ENCODE peak calls at places on chromosome 20, in eight cellular contexts. B is spleen, M is AG04450, C is heart left ventricle, O is aorta, N is small intestine, G is lung, V is K562. R is an unnamed sample.

GRCh38 chr20:57625978-57626377 is 5.8 kb upstream of the ZBP1 start:
- DNase-seq in B (no peak), M (no peak), C (no peak), O (no peak), N (no peak), G (no peak), V (no peak), R (no peak)

GRCh38 chr20:51206032-51206662 is 183.2 kb upstream of the KCNG1 start:
- DNase-seq in B (no peak), M (no peak), C (no peak), O (no peak), N (no peak), G (no peak), V (peak), R (peak)

GRCh38 chr20:36079486-36079885 is 75.1 kb upstream of the EPB41L1 start:
- DNase-seq in B (no peak), M (no peak), C (no peak), O (no peak), N (no peak), G (no peak), V (no peak), R (no peak)

GRCh38 chr20:46583411-46584214 is 33.2 kb upstream of the OCSTAMP start:
- DNase-seq in B (no peak), M (no peak), C (no peak), O (no peak), N (no peak), G (no peak), V (no peak), R (peak)

GRCh38 chr20:59775221-59776055 is 158.0 kb downstream of the SYCP2 start:
- DNase-seq in B (no peak), M (no peak), C (no peak), O (no peak), N (no peak), G (no peak), V (no peak), R (peak)

GRCh38 chr20:41476013-41476441 is 109.4 kb upstream of the EMILIN3 start:
- DNase-seq in B (no peak), M (peak), C (peak), O (no peak), N (peak), G (no peak), V (no peak), R (no peak)

GRCh38 chr20:50389437-50389807 is 120.8 kb upstream of the PTPN1 start:
- DNase-seq in B (no peak), M (no peak), C (peak), O (peak), N (peak), G (no peak), V (no peak), R (no peak)

GRCh38 chr20:59771506-59772372 is 161.7 kb downstream of the SYCP2 start:
- DNase-seq in B (no peak), M (no peak), C (no peak), O (no peak), N (no peak), G (no peak), V (no peak), R (no peak)

GRCh38 chr20:63085087-63085861 is 78.5 kb upstream of the BHLHE23 start:
- DNase-seq in B (peak), M (no peak), C (no peak), O (peak), N (no peak), G (no peak), V (no peak), R (peak)

GRCh38 chr20:13458860-13459451 is 179.8 kb downstream of the TASP1 start:
- DNase-seq in B (no peak), M (no peak), C (no peak), O (no peak), N (peak), G (no peak), V (peak), R (no peak)

GRCh38 chr20:19784511-19785172 is 26.6 kb downstream of the RIN2 start:
- DNase-seq in B (no peak), M (peak), C (peak), O (peak), N (peak), G (peak), V (peak), R (peak)

GRCh38 chr20:26276811-26277210 is 580.2 kb upstream of the ZNF337 start:
- DNase-seq in B (no peak), M (no peak), C (no peak), O (peak), N (no peak), G (no peak), V (no peak), R (peak)

GRCh38 chr20:62577447-62577846 is 64.9 kb upstream of the SLCO4A1 start:
- DNase-seq in B (no peak), M (no peak), C (no peak), O (no peak), N (peak), G (no peak), V (no peak), R (no peak)

GRCh38 chr20:50274570-50275430 is 84.2 kb downstream of the CEBPB start:
- DNase-seq in B (peak), M (no peak), C (peak), O (peak), N (no peak), G (peak), V (no peak), R (no peak)

GRCh38 chr20:49455691-49456090 is 26.8 kb downstream of the KCNB1 start:
- DNase-seq in B (no peak), M (no peak), C (no peak), O (no peak), N (no peak), G (no peak), V (no peak), R (no peak)

GRCh38 chr20:61556116-61556515 is 304.1 kb downstream of the CDH4 start:
- DNase-seq in B (no peak), M (peak), C (no peak), O (no peak), N (no peak), G (no peak), V (no peak), R (no peak)

GRCh38 chr20:11935212-11935611 is 17.5 kb downstream of the BTBD3 start:
- DNase-seq in B (no peak), M (no peak), C (no peak), O (no peak), N (no peak), G (no peak), V (no peak), R (no peak)

GRCh38 chr20:53021934-53022333 is 49.8 kb downstream of the TSHZ2 start:
- DNase-seq in B (no peak), M (no peak), C (no peak), O (no peak), N (no peak), G (no peak), V (no peak), R (no peak)

GRCh38 chr20:22099348-22099747 is 393.9 kb downstream of the PAX1 start:
- DNase-seq in B (no peak), M (no peak), C (no peak), O (no peak), N (no peak), G (no peak), V (no peak), R (no peak)

GRCh38 chr20:34143951-34144350 is 31.9 kb upstream of the EIF2S2 start:
- DNase-seq in B (no peak), M (no peak), C (no peak), O (no peak), N (no peak), G (no peak), V (peak), R (no peak)

GRCh38 chr20:4713401-4713800 is 8.3 kb upstream of the PRND start:
- DNase-seq in B (no peak), M (no peak), C (no peak), O (no peak), N (no peak), G (no peak), V (no peak), R (no peak)

GRCh38 chr20:57434390-57434700 is 43.1 kb downstream of the RBM38 start:
- DNase-seq in B (peak), M (no peak), C (no peak), O (no peak), N (no peak), G (no peak), V (no peak), R (no peak)

GRCh38 chr20:59955131-59955796 is 3.0 kb upstream of the CDH26 start:
- DNase-seq in B (no peak), M (no peak), C (no peak), O (no peak), N (peak), G (no peak), V (peak), R (no peak)

GRCh38 chr20:19813839-19814238 is 55.8 kb downstream of the RIN2 start:
- DNase-seq in B (no peak), M (no peak), C (no peak), O (no peak), N (no peak), G (no peak), V (no peak), R (no peak)

GRCh38 chr20:64116541-64117423 is 9.4 kb upstream of the NPBWR2 start:
- DNase-seq in B (no peak), M (no peak), C (no peak), O (peak), N (no peak), G (no peak), V (no peak), R (no peak)

GRCh38 chr20:5153612-5154542 is 27.1 kb downstream of the CDS2 start:
- DNase-seq in B (no peak), M (no peak), C (no peak), O (no peak), N (no peak), G (no peak), V (no peak), R (no peak)

GRCh38 chr20:23060629-23061028 is 11.2 kb upstream of the THBD start:
- DNase-seq in B (no peak), M (no peak), C (no peak), O (no peak), N (no peak), G (no peak), V (peak), R (no peak)

GRCh38 chr20:36827541-36828279 is 48.2 kb upstream of the TLDC2 start:
- DNase-seq in B (no peak), M (no peak), C (peak), O (no peak), N (peak), G (no peak), V (no peak), R (no peak)

GRCh38 chr20:29878777-29879442 is 1378.6 kb upstream of the DEFB115 start:
- DNase-seq in B (peak), M (no peak), C (peak), O (peak), N (no peak), G (no peak), V (no peak), R (no peak)

GRCh38 chr20:22863881-22864280 is 171.2 kb upstream of the SSTR4 start:
- DNase-seq in B (no peak), M (no peak), C (no peak), O (no peak), N (no peak), G (no peak), V (no peak), R (no peak)

GRCh38 chr20:14055127-14055742 is 59.9 kb downstream of the MACROD2 start:
- DNase-seq in B (no peak), M (peak), C (no peak), O (no peak), N (peak), G (no peak), V (peak), R (no peak)

GRCh38 chr20:4748847-4749246 is 27.1 kb downstream of the PRND start:
- DNase-seq in B (no peak), M (no peak), C (no peak), O (no peak), N (no peak), G (no peak), V (no peak), R (no peak)

GRCh38 chr20:51631011-51631950 is 88.8 kb upstream of the NFATC2 start:
- DNase-seq in B (no peak), M (peak), C (peak), O (peak), N (peak), G (peak), V (peak), R (no peak)

DNA sequence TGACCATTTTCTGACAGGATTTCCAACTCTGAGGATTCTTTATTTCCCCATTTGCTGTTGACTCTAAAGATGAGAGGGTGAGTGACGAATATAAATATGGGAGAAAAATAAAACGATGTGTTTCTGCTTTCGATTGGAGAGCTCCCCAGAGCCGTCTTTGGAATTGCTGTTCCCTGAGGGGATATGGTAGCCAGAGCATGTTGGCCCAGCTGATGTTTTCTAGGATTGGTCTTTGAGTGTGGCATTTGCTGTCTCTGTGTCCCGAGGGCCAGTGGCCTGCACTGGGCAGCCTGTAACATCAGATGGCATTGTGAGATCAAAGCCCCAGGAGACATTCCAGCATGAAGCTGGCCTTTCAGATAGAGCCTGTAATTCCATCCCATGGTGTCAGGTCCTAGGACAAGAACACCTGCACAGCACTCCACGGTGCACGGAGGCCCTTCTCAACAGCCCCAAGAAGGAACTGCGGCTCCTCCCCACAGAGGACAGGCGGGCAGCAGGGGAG is 26.7 kb downstream of the PKIG start:
- DNase-seq in B (no peak), M (no peak), C (no peak), O (no peak), N (no peak), G (no peak), V (no peak), R (no peak)
- H3K27ac ChIP-seq in B (peak), M (no peak), C (peak), O (peak), N (peak), G (peak), V (no peak), R (no peak)

DNA sequence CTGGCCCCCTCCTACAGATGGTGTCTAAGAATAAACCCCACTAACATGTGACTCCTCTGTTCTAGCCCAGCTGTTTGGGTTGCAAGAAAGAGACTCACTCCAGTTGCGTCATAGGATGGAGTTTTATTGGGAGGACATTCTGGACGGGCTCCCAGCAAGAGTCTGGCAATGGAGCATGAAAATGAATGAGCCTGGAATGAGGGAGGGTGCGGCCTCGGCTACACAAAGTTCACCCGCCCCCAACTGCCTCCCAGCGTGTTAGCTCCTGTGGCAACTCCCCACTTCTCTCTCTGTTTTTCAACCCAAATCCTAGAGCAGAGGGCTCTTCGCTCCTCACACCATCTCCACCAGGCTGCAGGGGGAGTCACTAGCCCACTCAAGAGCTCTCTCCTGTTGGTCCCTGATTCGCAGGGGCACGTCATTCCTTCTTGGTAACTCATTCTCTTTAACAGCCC is 5.1 kb upstream of the ADAM33 start:
- DNase-seq in B (no peak), M (peak), C (peak), O (peak), N (peak), G (peak), V (no peak), R (no peak)
- H3K27ac ChIP-seq in B (peak), M (peak), C (peak), O (no peak), N (peak), G (no peak), V (no peak), R (no peak)

GRCh38 chr20:31665753-31666152 is 28.0 kb downstream of the COX4I2 start:
- DNase-seq in B (no peak), M (no peak), C (peak), O (no peak), N (no peak), G (no peak), V (no peak), R (no peak)
- H3K27ac ChIP-seq in B (peak), M (no peak), C (peak), O (no peak), N (peak), G (no peak), V (no peak), R (no peak)

DNA sequence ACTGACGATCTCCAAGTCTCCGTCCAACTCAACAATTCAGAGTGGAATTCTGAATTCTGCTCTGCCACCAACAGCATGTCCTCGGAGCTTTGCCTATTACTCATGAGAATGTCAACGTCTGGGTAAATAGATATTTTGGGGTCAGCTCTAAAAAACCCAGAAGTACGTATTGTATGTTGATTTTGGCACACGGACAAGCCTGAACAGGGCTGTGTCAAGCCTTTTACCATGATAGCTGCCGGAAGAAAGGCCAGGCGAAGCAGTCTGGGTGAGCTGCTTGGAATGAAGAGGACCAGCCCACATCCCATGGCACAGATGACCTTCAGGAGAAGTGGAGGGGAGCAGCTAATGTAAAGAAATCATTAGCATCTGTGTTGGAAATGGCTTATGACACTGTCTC is 88.0 kb upstream of the JAG1 start:
- DNase-seq in B (no peak), M (no peak), C (no peak), O (peak), N (no peak), G (no peak), V (no peak), R (no peak)
- H3K27ac ChIP-seq in B (peak), M (no peak), C (no peak), O (peak), N (no peak), G (no peak), V (no peak), R (no peak)

GRCh38 chr20:38073307-38074010 is 39.9 kb downstream of the RPRD1B start:
- DNase-seq in B (no peak), M (peak), C (peak), O (peak), N (peak), G (peak), V (peak), R (peak)
- H3K27ac ChIP-seq in B (peak), M (peak), C (peak), O (peak), N (peak), G (peak), V (no peak), R (no peak)